ENCODE peak calls at places on chromosome 11, in five cellular contexts. L, X, Z, Q and M are unnamed samples.

GRCh38 chr11:117857734-117858369 is 18.6 kb downstream of the FXYD6 start:
- DNase-seq in X (no peak), L (no peak), Q (no peak), Z (no peak), M (peak; percentile 10)

GRCh38 chr11:1059759-1060158 is 14.9 kb upstream of the MUC2 start:
- DNase-seq in Z (no peak), Q (peak; percentile 82), X (peak; percentile 34), L (no peak), M (peak; percentile 51)

GRCh38 chr11:16361108-16361869 is 4.9 kb upstream of the SOX6 start:
- DNase-seq in L (no peak), X (no peak), Z (no peak), Q (no peak), M (no peak)

GRCh38 chr11:116986521-116987105 is 111.6 kb downstream of the SIK3 start:
- DNase-seq in L (peak; percentile 90), X (no peak), Z (peak; percentile 82), Q (peak; percentile 58), M (no peak)

GRCh38 chr11:17989306-17989705 is 23.5 kb downstream of the SERGEF start:
- DNase-seq in X (no peak), Z (no peak), Q (peak; percentile 64), L (no peak), M (no peak)

GRCh38 chr11:108345767-108346166 is 121.6 kb downstream of the C11orf65 start:
- DNase-seq in Q (no peak), L (no peak), X (no peak), Z (no peak), M (no peak)

GRCh38 chr11:59195596-59195995 is 17.1 kb downstream of the MPEG1 start:
- DNase-seq in Q (no peak), L (no peak), X (no peak), Z (no peak), M (no peak)

GRCh38 chr11:2797181-2797711 is 88.3 kb downstream of the CDKN1C start:
- DNase-seq in X (no peak), Q (no peak), L (no peak), Z (no peak), M (peak; percentile 28)

GRCh38 chr11:21225860-21226259 is 556.5 kb downstream of the NELL1 start:
- DNase-seq in Z (no peak), X (no peak), Q (peak; percentile 89), L (no peak), M (no peak)

GRCh38 chr11:16365456-16366355 is 9.4 kb upstream of the SOX6 start:
- DNase-seq in X (no peak), L (peak; percentile 40), Z (no peak), Q (no peak), M (no peak)

GRCh38 chr11:50186146-50186545 is 153.5 kb downstream of the OR4C45 start:
- DNase-seq in L (no peak), Q (no peak), Z (no peak), X (no peak), M (no peak)

GRCh38 chr11:75286826-75287465 is 46.4 kb downstream of the TPBGL start:
- DNase-seq in Z (no peak), Q (no peak), L (peak; percentile 37), X (no peak), M (no peak)

GRCh38 chr11:82960000-82960778 is 58.7 kb downstream of the DDIAS start:
- DNase-seq in Z (no peak), X (no peak), L (no peak), Q (no peak), M (no peak)

GRCh38 chr11:125978778-125979378 is 33.0 kb downstream of the VSIG10L2 start:
- DNase-seq in X (no peak), Q (no peak), L (no peak), Z (no peak), M (no peak)

GRCh38 chr11:1153951-1154487 is 3.7 kb upstream of the MUC5AC start:
- DNase-seq in X (peak; percentile 10), Q (peak; percentile 91), L (peak; percentile 97), Z (peak; percentile 89), M (peak; percentile 26)

GRCh38 chr11:20097319-20098221 is 62.7 kb downstream of the DBX1 start:
- DNase-seq in Q (no peak), X (no peak), Z (peak; percentile 63), L (peak; percentile 93), M (no peak)

GRCh38 chr11:86476109-86476861 is 101.6 kb downstream of the CCDC81 start:
- DNase-seq in X (no peak), L (peak; percentile 7), Z (peak; percentile 89), Q (no peak), M (no peak)

GRCh38 chr11:32435511-32435946 is at the start of gene WT1:
- DNase-seq in Q (no peak), X (peak; percentile 68), Z (no peak), L (no peak), M (peak; percentile 82)

GRCh38 chr11:7251836-7252682 is at the start of gene SYT9:
- DNase-seq in Z (peak; percentile 5), L (no peak), X (peak; percentile 78), Q (peak; percentile 62), M (peak; percentile 89)

GRCh38 chr11:119751281-119752060 is 22.5 kb upstream of the NECTIN1 start:
- DNase-seq in X (no peak), Z (no peak), Q (peak; percentile 4), L (no peak), M (no peak)

GRCh38 chr11:101907826-101908225 is 7.0 kb upstream of the CEP126 start:
- DNase-seq in Q (no peak), Z (no peak), L (no peak), X (no peak), M (no peak)

GRCh38 chr11:44319552-44320288 is 9.8 kb upstream of the ALX4 start:
- DNase-seq in Q (no peak), X (no peak), Z (no peak), L (no peak), M (peak; percentile 64)

GRCh38 chr11:134261626-134262488 is 8.5 kb downstream of the ACAD8 start:
- DNase-seq in Q (peak; percentile 58), X (peak; percentile 67), L (no peak), Z (no peak), M (peak; percentile 69)

GRCh38 chr11:20031155-20032001 is 128.9 kb downstream of the DBX1 start:
- DNase-seq in Z (peak; percentile 91), Q (peak; percentile 96), X (peak; percentile 93), L (peak; percentile 95), M (peak; percentile 51)

GRCh38 chr11:60870276-60870675 is 2.9 kb downstream of the ZP1 start:
- DNase-seq in X (peak; percentile 74), L (no peak), Q (no peak), Z (no peak), M (no peak)

GRCh38 chr11:60872124-60872951 is 5.0 kb downstream of the ZP1 start:
- DNase-seq in Z (peak; percentile 77), X (no peak), Q (no peak), L (peak; percentile 73), M (no peak)

GRCh38 chr11:60870733-60871377 is 3.5 kb downstream of the ZP1 start:
- DNase-seq in Q (no peak), X (no peak), L (no peak), Z (no peak), M (no peak)

GRCh38 chr11:60872952-60873524 is 5.7 kb downstream of the ZP1 start:
- DNase-seq in X (peak; percentile 83), Z (peak; percentile 89), L (peak; percentile 89), Q (no peak), M (peak; percentile 64)

DNA sequence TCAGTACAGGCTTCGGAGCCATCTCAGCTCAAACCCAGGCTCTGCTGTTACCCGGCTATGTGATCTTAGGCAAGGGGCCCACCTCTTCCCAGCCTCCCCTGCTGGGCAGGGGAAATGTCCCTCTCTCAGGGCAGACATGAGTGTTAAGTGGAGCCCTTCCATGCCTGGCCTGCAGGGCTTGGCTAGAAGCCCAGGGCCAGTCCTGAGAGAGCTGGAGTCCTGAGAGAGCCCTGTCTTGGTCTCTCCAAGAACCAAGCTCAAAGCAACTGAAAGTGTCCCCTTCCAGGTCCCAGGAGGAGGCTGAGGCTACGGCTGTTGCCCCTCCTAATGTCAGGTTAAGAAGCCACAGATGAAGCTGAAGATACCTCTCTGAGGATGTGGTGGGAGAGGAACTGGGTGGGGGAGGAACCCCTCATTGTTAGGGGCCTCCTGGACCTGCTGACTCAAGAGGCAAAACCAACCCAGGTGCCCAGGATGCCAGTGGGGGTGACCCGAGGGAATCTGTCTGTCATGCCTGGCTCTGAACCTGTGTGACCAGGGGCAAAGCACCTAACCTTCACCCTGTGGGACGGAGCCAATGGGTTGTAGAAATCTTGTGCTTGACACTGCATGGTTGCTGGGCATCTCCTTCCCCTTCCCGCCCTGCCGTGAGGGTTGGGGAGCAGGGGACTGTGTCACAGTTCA is 4.2 kb downstream of the ZP1 start:
- DNase-seq in L (peak; percentile 42), X (no peak), Z (peak; percentile 46), Q (no peak), M (no peak)
- H2AK5ac ChIP-seq in L (peak overlapping the region; percentile 100), X (no peak overlapping the region), Z (peak overlapping the region; percentile 50), Q (no peak overlapping the region), M (no peak overlapping the region)

DNA sequence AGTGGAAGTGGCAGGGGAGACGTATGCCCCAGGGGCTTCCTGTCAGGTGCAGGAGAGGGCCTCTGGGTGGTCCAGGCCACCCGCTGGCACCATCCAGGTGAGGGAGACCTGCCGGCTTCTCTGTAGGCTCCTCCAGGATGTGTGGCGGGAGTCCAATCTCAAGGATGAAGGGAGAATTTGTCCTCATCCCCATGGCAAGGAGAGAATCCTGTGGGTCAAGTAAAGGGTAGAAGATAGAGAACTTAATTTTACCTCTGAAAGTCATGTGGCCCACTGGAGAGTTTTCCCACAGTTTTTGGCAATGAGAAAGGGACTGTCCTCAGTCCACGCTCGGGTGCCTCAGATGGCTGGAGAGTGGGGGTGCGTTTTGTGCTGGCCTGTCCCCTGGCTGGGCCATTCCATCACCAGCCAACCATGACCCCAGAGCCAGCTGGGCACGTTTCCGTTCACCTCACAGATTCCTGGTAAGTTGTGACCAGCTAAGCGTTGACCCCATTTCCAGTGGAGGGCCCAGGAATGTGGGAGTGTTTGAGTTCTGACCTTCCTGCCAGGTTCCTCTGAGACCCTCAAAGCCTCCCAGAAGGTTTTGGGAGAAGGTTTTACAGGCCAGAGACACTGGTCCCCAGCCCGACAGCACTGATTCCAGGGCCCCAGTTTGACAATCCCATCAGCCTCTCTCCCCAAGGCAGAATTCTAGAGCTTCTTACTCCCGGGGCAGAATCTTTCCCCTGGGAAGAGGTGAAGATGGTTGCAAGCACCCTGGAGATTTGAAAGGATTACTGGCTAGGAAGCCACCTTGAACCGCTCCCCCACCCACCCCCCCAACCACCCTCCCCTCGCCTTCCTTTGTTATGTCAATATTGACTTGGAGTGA is 2.6 kb downstream of the OVOL1 start:
- DNase-seq in X (no peak), Q (no peak), Z (no peak), L (no peak), M (no peak)
- H2BK5ac ChIP-seq in X (no peak overlapping the region), Q (no peak overlapping the region), Z (no peak overlapping the region), L (no peak overlapping the region), M (no peak overlapping the region)

GRCh38 chr11:69815973-69816372 is 3.2 kb downstream of the FGF3 start:
- DNase-seq in X (no peak), L (no peak), Z (no peak), Q (no peak), M (no peak)
- H2AK5ac ChIP-seq in X (no peak overlapping the region), L (no peak overlapping the region), Z (no peak overlapping the region), Q (no peak overlapping the region), M (no peak overlapping the region)

GRCh38 chr11:64729851-64730382 is 6.9 kb upstream of the NRXN2 start:
- DNase-seq in X (peak; percentile 92), Q (no peak), L (no peak), Z (peak; percentile 18), M (peak; percentile 96)
- H2BK5ac ChIP-seq in X (no peak overlapping the region), Q (no peak overlapping the region), L (no peak overlapping the region), Z (no peak overlapping the region), M (no peak overlapping the region)